ENCODE peak calls at places on chromosome 1, in five cellular contexts. E is K562, D is A549, N is psoas muscle, X is upper lobe of right lung. Y is an unnamed sample. For H3K4me1, the result is how much of the 10 kb centered on the place peaks cover.

GRCh38 chr1:38559180-38559874 is 300.2 kb downstream of the RRAGC start:
- DNase-seq in D (no peak), E (no peak), X (peak), N (no peak), Y (no peak)

GRCh38 chr1:223037845-223038244 is 105.2 kb downstream of the TLR5 start:
- DNase-seq in E (no peak), D (no peak), N (no peak), X (no peak), Y (no peak)

GRCh38 chr1:117562581-117563491 is 43.0 kb upstream of the TENT5C start:
- DNase-seq in D (no peak), E (no peak), N (no peak), X (peak), Y (no peak)

GRCh38 chr1:115557715-115558114 is 84.1 kb upstream of the VANGL1 start:
- DNase-seq in X (no peak), N (no peak), E (no peak), D (no peak), Y (peak)

GRCh38 chr1:72435025-72435424 is 152.7 kb upstream of the NEGR1 start:
- DNase-seq in E (no peak), N (no peak), D (no peak), X (no peak), Y (peak)

GRCh38 chr1:3590145-3590768 is 21.1 kb downstream of the MEGF6 start:
- DNase-seq in E (no peak), N (no peak), D (no peak), X (peak), Y (no peak)

GRCh38 chr1:61322769-61323168 is 240.4 kb downstream of the NFIA start:
- DNase-seq in X (no peak), N (no peak), D (peak), E (no peak), Y (peak)

GRCh38 chr1:84619383-84620093 is 45.3 kb upstream of the CTBS start:
- DNase-seq in D (peak), N (no peak), E (no peak), X (no peak), Y (peak)

GRCh38 chr1:181396811-181397210 is 86.5 kb upstream of the CACNA1E start:
- DNase-seq in X (no peak), E (no peak), N (no peak), D (no peak), Y (no peak)

GRCh38 chr1:2602866-2603520 is 16.4 kb downstream of the PRXL2B start:
- DNase-seq in N (peak), X (peak), E (no peak), D (no peak), Y (no peak)

DNA sequence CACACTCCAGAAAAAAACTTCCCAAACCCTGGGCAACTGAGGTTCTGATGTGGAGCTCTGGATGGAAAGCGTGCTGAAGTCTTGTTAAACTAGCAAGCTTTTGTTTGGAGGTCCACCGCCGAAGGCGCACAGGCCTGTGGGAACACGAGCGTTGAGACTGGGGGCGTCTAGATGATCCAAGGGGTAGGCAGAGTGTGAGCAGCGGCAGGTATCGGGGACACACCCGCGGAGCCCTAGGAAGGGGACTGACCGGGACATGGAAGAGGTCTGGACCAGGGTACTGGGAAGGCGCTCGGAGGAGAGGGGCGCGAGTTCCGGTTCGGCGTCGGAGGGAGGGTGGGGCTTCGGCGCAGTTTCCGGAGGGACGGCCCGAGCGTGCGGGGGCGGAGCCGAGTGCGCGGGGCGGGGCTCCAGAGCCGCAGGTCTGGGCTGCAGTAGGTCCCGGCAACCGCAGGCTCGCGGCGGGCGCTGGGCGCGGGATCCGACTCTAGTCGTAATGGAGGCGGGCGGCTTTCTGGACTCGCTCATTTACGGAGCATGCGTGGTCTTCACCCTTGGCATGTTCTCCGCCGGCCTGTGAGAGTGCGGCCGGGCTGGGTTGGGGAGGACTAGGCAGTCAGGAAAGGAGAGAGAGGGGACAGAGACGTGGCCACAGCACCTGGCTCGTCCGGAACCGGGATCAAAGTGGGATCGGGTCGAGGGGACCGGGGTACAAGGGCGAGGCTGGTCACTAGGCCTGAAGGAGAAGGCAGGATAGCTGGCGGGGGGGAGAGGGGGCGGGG is at the start of gene SLC50A1:
- DNase-seq in N (peak), D (peak), E (peak), X (peak), Y (peak)
- TF ChIP-seq CTCF in N (peak), D (no peak), E (peak), X (peak), Y (peak)

GRCh38 chr1:27560271-27561125 is 43.4 kb downstream of the AHDC1 start:
- DNase-seq in D (no peak), N (no peak), E (no peak), X (no peak), Y (no peak)
- H3K27ac ChIP-seq in D (peak), N (peak), E (peak), X (peak), Y (peak)

DNA sequence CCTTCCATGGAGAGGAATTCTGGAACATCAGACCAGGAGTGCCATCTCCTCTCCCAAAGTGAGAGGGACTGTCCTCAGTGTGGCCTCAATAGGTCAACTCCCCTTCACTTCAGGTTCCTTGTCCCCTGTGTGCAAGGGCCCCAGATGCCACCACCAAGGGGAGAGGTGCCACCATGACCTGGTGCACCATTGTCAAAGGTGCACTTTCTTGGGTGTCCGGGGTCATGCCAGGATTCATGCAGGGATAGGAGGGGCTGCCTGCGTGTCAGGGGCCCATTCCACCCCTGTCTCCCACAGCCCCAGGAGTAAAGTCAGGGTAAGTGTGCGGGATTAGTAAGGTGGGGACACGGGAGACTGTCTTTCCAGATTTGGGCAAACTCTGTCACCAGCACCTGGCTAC is 21.4 kb upstream of the EPHA2 start:
- DNase-seq in N (no peak), X (no peak), D (no peak), E (no peak), Y (no peak)
- H3K4me1 ChIP-seq in N (under half), X (half or more), D (half or more), E (under half), Y (half or more)

GRCh38 chr1:94926365-94926914 is 470 bp downstream of the CNN3 start:
- DNase-seq in D (peak), E (no peak), N (peak), X (peak), Y (no peak)
- TF ChIP-seq CTCF in D (peak), E (no peak), N (peak), X (peak), Y (peak)

DNA sequence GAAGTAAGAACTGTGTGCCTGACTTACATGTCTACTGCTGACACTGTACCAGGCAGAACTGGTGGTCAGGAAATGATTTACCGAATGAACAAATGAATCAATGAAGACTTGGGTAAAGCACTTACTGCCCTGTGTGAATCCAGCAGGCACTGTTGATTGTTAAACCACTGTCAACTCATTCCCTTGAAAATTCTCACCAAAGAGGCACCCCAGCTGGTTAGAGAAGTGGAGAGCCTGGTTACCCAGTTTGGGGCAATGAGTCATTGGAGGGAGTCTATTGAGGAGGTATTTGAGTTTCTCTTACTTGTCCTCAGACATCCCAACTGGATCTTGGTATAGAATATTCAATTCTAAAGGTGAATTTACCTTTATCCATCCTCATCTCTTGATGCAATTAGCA is 34.2 kb downstream of the JUN start:
- DNase-seq in E (no peak), X (no peak), N (no peak), D (no peak), Y (no peak)
- H3K27ac ChIP-seq in E (no peak), X (no peak), N (no peak), D (no peak), Y (no peak)

GRCh38 chr1:160665330-160666078 is 18.7 kb upstream of the SLAMF1 start:
- DNase-seq in X (peak), D (no peak), E (peak), N (peak), Y (no peak)
- H3K4me1 ChIP-seq in X (under half), D (under half), E (under half), N (under half), Y (under half)

DNA sequence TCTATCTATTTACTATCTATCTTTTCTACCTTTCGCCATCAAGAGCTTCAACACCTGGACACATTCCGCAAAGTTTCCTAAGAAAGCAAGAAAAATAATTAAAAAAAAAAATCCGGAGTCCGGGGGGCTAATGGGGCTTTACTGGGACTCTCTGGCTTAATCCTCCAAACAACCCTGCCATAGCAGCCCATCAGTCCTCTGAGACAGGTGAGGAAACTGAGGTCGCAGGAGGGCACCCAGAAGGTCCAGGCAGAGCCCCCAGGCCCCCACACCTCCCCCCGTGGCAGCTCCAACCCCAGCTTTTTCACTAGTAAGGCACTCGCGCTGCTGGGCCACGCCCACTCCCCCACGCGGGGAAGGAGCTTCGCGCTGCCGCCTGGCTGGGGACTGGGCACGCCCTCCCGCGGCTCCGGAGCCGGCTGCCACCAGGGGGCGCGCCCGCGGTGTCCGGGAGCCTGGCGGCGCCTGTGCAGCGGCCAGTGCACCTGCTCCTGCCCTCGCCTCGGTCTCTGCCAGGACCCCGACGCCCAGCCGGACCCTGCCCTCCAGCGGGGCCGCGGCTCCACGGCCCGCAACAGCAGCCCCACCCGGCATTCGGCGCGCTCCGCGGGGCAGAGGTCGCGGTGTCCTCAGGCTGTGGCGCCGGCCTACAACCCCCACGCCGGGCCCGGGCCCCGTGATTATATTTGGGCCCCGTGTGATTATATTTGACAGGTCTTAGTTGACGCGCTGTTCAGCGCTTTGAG is 54.1 kb upstream of the SAMD11 start:
- DNase-seq in E (peak), N (peak), D (peak), X (peak), Y (no peak)
- TF ChIP-seq CTCF in E (peak), N (peak), D (peak), X (peak), Y (peak)

GRCh38 chr1:46405724-46406123 is 11.6 kb downstream of the FAAH start:
- DNase-seq in D (no peak), X (peak), E (no peak), N (peak), Y (no peak)

GRCh38 chr1:46407636-46408035 is 13.5 kb downstream of the FAAH start:
- DNase-seq in X (no peak), D (no peak), N (no peak), E (no peak), Y (no peak)

GRCh38 chr1:46405204-46405555 is 11.1 kb downstream of the FAAH start:
- DNase-seq in X (peak), E (no peak), N (no peak), D (no peak), Y (no peak)

GRCh38 chr1:46408356-46409062 is 14.4 kb downstream of the FAAH start:
- DNase-seq in D (no peak), X (no peak), N (no peak), E (no peak), Y (no peak)

GRCh38 chr1:46406881-46407608 is 12.9 kb downstream of the FAAH start:
- DNase-seq in E (no peak), X (peak), D (no peak), N (no peak), Y (no peak)
- H3K27ac ChIP-seq in E (no peak), X (no peak), D (no peak), N (no peak), Y (no peak)